ENCODE peak calls at places on chromosomes 1 and 21, in five cellular contexts. W, P, N, M and U are unnamed samples.

GRCh38 chr1:83033682-83034081 is 965.2 kb downstream of the TTLL7 start:
- DNase-seq in W (no peak), P (no peak), N (no peak), M (no peak), U (peak; percentile 25)

GRCh38 chr21:35525443-35525842 is 476.3 kb upstream of the RUNX1 start:
- DNase-seq in W (no peak), P (peak; percentile 21), N (no peak), M (no peak), U (no peak)

GRCh38 chr1:226403522-226404034 is 4.3 kb downstream of the PARP1 start:
- DNase-seq in W (no peak), P (no peak), N (peak; percentile 60), M (peak; percentile 63), U (peak; percentile 6)

GRCh38 chr1:77533660-77534295 is 148.7 kb downstream of the ZZZ3 start:
- DNase-seq in W (peak; percentile 40), P (peak; percentile 43), N (peak; percentile 81), M (peak; percentile 68), U (peak; percentile 80)

GRCh38 chr1:41598325-41598724 is 113.8 kb upstream of the EDN2 start:
- DNase-seq in W (no peak), P (no peak), N (no peak), M (no peak), U (no peak)

GRCh38 chr21:16455978-16456377 is 726.2 kb downstream of the USP25 start:
- DNase-seq in W (no peak), P (no peak), N (no peak), M (no peak), U (no peak)

GRCh38 chr21:32955307-32955937 is 70.3 kb upstream of the OLIG2 start:
- DNase-seq in W (no peak), P (no peak), N (no peak), M (no peak), U (no peak)

GRCh38 chr1:39283858-39284257 is 79.4 kb downstream of the MACF1 start:
- DNase-seq in W (no peak), P (no peak), N (no peak), M (no peak), U (no peak)

GRCh38 chr21:45381036-45381787 is 23.8 kb upstream of the COL18A1 start:
- DNase-seq in W (no peak), P (no peak), N (no peak), M (no peak), U (no peak)

GRCh38 chr1:32014937-32015363 is 1.3 kb downstream of the KHDRBS1 start:
- DNase-seq in W (no peak), P (no peak), N (no peak), M (no peak), U (peak; percentile 58)

GRCh38 chr1:88877382-88877825 is 14.0 kb downstream of the GTF2B start:
- DNase-seq in W (peak; percentile 24), P (peak; percentile 19), N (peak; percentile 23), M (peak; percentile 6), U (peak; percentile 46)

GRCh38 chr21:42734323-42734971 is 81.0 kb downstream of the PDE9A start:
- DNase-seq in W (peak; percentile 99), P (no peak), N (no peak), M (no peak), U (no peak)

GRCh38 chr1:149884433-149885363 is 14.7 kb upstream of the BOLA1 start:
- DNase-seq in W (no peak), P (peak; percentile 7), N (no peak), M (peak; percentile 36), U (no peak)

GRCh38 chr1:164707868-164708331 is 148.9 kb downstream of the PBX1 start:
- DNase-seq in W (no peak), P (peak; percentile 6), N (no peak), M (no peak), U (peak; percentile 16)

GRCh38 chr1:228376651-228377631 is 29.7 kb downstream of the TRIM11 start:
- DNase-seq in W (no peak), P (no peak), N (no peak), M (no peak), U (no peak)

GRCh38 chr1:246397046-246397445 is 110.0 kb downstream of the SMYD3 start:
- DNase-seq in W (no peak), P (no peak), N (no peak), M (no peak), U (no peak)

GRCh38 chr1:26861889-26862371 is 1.0 kb upstream of the SFN start:
- DNase-seq in W (no peak), P (peak; percentile 65), N (no peak), M (no peak), U (no peak)

GRCh38 chr1:156797212-156797871 is 19.3 kb downstream of the SH2D2A start:
- DNase-seq in W (peak; percentile 55), P (peak; percentile 33), N (peak; percentile 68), M (peak; percentile 72), U (peak; percentile 75)

GRCh38 chr1:156963621-156964020 is 43.2 kb downstream of the LRRC71 start:
- DNase-seq in W (no peak), P (no peak), N (no peak), M (no peak), U (no peak)

GRCh38 chr1:219123041-219123440 is 50.6 kb upstream of the LYPLAL1 start:
- DNase-seq in W (no peak), P (no peak), N (no peak), M (no peak), U (no peak)

GRCh38 chr1:15418811-15419515 is 9.3 kb downstream of the EFHD2 start:
- DNase-seq in W (no peak), P (no peak), N (no peak), M (no peak), U (peak; percentile 48)

GRCh38 chr1:51741121-51741681 is 124.3 kb downstream of the OSBPL9 start:
- DNase-seq in W (no peak), P (no peak), N (no peak), M (no peak), U (no peak)

GRCh38 chr1:211551628-211552465 is 27.1 kb downstream of the SLC30A1 start:
- DNase-seq in W (peak; percentile 19), P (no peak), N (no peak), M (no peak), U (peak; percentile 78)

GRCh38 chr1:217137210-217137871 is 414.1 kb upstream of the ESRRG start:
- DNase-seq in W (no peak), P (no peak), N (peak; percentile 16), M (no peak), U (no peak)

GRCh38 chr1:43068911-43069310 is 103.2 kb downstream of the EBNA1BP2 start:
- DNase-seq in W (no peak), P (no peak), N (no peak), M (no peak), U (no peak)

GRCh38 chr1:116131866-116132605 is 20.8 kb downstream of the MAB21L3 start:
- DNase-seq in W (no peak), P (no peak), N (no peak), M (peak; percentile 43), U (no peak)

DNA sequence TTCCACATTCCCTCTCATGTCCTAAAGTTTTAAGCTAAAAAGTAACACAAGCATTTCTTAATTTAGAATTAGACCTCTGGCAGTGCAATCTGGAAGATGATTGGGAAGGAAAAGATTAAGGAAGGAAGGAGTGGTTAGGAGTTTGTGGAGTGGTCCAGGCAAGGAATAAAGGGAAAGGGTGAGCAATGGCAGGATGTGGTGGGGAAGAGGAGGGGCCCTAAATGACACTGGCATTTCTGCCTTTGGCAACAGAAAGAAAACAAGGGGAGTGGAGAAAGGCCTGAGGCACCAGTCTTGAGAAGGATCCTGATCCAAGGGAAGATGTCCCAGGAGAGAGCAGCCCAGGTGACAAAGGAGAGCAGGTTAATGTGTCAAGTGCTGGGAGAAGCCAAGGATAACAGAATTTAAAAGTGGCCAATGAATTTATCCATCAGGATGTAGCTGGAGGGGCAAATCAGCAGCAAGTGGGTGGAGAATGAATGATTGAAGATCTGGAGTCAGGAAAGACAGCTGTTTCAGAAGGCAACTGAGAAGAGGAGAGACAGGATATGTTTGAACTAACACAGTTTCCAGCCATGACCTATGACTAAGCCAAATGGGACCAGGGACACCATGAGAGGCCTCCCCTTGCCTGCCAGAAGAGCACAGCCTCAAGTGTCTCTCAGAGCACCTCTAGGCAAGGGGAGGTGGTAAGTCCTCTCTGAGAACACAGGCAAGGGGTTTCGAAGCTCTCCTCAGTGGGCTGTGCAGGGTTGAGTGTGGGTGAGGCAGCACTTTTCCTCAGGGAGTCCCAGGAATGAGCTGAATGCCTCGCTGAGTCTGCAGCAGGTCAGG is 20.9 kb upstream of the LY9 start:
- DNase-seq in W (no peak), P (no peak), N (no peak), M (no peak), U (no peak)
- TF ChIP-seq MAX in W (no peak), P (no peak), N (no peak), M (no peak), U (no peak)

DNA sequence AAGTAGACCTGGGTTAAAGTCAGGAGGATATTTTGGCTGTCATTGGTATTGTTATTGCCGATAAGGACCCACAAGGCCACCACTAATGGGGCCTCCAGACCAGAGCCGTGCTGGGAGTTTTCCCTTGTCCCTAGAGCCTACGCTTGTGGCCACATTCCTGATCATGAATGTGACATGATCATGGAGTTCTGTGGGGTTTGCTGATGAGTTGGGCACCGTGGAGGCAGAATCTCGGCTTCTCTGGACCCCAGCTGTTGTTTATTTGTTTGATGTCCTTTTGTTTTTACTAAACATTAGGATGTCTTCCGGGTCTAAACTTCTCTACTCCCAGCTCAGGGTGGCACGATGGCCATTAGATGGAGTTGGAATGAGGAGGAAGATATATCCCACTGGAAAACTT is 74.9 kb upstream of the TMPRSS2 start:
- DNase-seq in W (no peak), P (no peak), N (no peak), M (no peak), U (no peak)
- TF ChIP-seq POLR2AphosphoS5 in W (no peak), P (no peak), N (no peak), M (no peak), U (no peak)

DNA sequence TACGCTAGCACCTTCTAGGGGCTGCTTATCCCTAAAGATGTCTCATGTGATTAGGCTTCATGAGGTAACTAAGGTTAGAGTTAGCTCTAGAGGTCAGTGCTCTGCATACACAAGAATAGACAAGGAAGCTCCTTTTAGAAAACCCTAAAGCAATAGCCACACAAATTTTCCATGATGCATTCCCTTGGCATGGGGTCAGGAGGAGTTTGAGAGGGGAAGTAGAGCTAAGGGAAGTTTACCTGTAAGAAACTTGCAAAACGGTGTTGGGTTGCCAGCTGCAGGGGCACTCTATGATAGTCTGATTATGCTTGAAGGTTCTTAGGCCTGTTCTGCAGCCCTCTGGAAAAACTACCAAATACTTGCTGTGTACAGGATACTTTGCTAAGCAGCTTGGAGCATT is 39.0 kb upstream of the A3GALT2 start:
- DNase-seq in W (no peak), P (no peak), N (no peak), M (no peak), U (no peak)
- TF ChIP-seq MAX in W (no peak), P (no peak), N (no peak), M (no peak), U (no peak)

GRCh38 chr1:9917901-9918300 is 7.8 kb upstream of the CTNNBIP1 start:
- DNase-seq in W (no peak), P (no peak), N (no peak), M (no peak), U (no peak)

GRCh38 chr1:9927259-9927658 is 15.9 kb downstream of the LZIC start:
- DNase-seq in W (peak; percentile 42), P (no peak), N (no peak), M (no peak), U (no peak)

GRCh38 chr1:9920606-9921005 is 10.5 kb upstream of the CTNNBIP1 start:
- DNase-seq in W (no peak), P (no peak), N (no peak), M (no peak), U (no peak)

DNA sequence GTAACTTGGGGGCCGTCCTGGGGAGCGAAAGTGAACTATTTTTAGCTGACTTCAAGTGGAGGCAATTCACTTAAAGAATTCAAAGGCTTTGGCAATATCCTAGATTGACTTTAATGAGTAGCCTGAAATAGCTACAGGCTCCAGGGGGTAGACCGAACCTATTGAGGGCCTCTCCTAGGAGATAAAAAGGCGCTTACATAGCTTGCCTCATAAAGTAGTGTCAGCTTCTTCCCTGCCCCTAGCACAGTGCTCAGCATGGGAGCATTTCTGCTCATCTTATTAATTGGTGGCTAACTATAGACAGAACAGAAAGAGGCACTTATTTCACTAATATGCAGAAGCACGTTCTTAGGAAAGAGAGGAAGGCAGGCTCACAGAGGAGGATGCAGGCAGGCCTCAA is 12.3 kb upstream of the CTNNBIP1 start:
- DNase-seq in W (no peak), P (no peak), N (no peak), M (no peak), U (no peak)
- TF ChIP-seq POLR2AphosphoS5 in W (no peak), P (no peak), N (no peak), M (no peak), U (no peak)